ENCODE peak calls at places on chromosomes 4 and X, in five cellular contexts. One of them, this sample, is unnamed.
A peak's percentile ranks its signal among the peaks of the same experiment; 100 is the strongest.

GRCh38 chrX:30612250-30612655 is 34.7 kb upstream of the TASL start:
- DNase-seq in GM13976: no peak
- DNase-seq in lower leg skin: no peak
- DNase-seq in CD8-positive, alpha-beta T cell: no peak
- DNase-seq in CD4-positive, alpha-beta T cell: no peak
- DNase-seq in this sample: no peak

GRCh38 chr4:114561590-114561989 is 37.0 kb upstream of the UGT8 start:
- DNase-seq in CD8-positive, alpha-beta T cell: no peak
- DNase-seq in lower leg skin: no peak
- DNase-seq in GM13976: no peak
- DNase-seq in CD4-positive, alpha-beta T cell: no peak
- DNase-seq in this sample: no peak

GRCh38 chr4:189143255-189143654 is 797.4 kb upstream of the FRG1 start:
- DNase-seq in CD8-positive, alpha-beta T cell: no peak
- DNase-seq in lower leg skin: no peak
- DNase-seq in GM13976: no peak
- DNase-seq in CD4-positive, alpha-beta T cell: no peak
- DNase-seq in this sample: no peak

GRCh38 chr4:149549911-149550310 is 265.7 kb downstream of the IQCM start:
- DNase-seq in CD4-positive, alpha-beta T cell: no peak
- DNase-seq in CD8-positive, alpha-beta T cell: no peak
- DNase-seq in GM13976: no peak
- DNase-seq in lower leg skin: no peak
- DNase-seq in this sample: no peak

GRCh38 chrX:27008486-27008885 is 454.7 kb downstream of the PPP4R3C start:
- DNase-seq in lower leg skin: no peak
- DNase-seq in CD8-positive, alpha-beta T cell: no peak
- DNase-seq in GM13976: no peak
- DNase-seq in CD4-positive, alpha-beta T cell: no peak
- DNase-seq in this sample: no peak

GRCh38 chr4:53929311-53929710 is 135.1 kb downstream of the CHIC2 start:
- DNase-seq in GM13976: no peak
- DNase-seq in lower leg skin: no peak
- DNase-seq in CD8-positive, alpha-beta T cell: no peak
- DNase-seq in CD4-positive, alpha-beta T cell: no peak
- DNase-seq in this sample: no peak

GRCh38 chr4:94595880-94596483 is 144.2 kb downstream of the PDLIM5 start:
- DNase-seq in CD8-positive, alpha-beta T cell: no peak
- DNase-seq in lower leg skin: no peak
- DNase-seq in GM13976: peak; percentile 48
- DNase-seq in CD4-positive, alpha-beta T cell: no peak
- DNase-seq in this sample: no peak

GRCh38 chr4:3217266-3217665 is 31.7 kb upstream of the MSANTD1 start:
- DNase-seq in CD4-positive, alpha-beta T cell: no peak
- DNase-seq in GM13976: no peak
- DNase-seq in CD8-positive, alpha-beta T cell: no peak
- DNase-seq in lower leg skin: no peak
- DNase-seq in this sample: no peak

GRCh38 chrX:120022763-120023162 is 54.7 kb downstream of the RHOXF2B start:
- DNase-seq in CD8-positive, alpha-beta T cell: no peak
- DNase-seq in CD4-positive, alpha-beta T cell: no peak
- DNase-seq in GM13976: no peak
- DNase-seq in lower leg skin: no peak
- DNase-seq in this sample: no peak

GRCh38 chr4:76620723-76621463 is 185.9 kb downstream of the SHROOM3 start:
- DNase-seq in GM13976: no peak
- DNase-seq in CD8-positive, alpha-beta T cell: no peak
- DNase-seq in lower leg skin: no peak
- DNase-seq in CD4-positive, alpha-beta T cell: no peak
- DNase-seq in this sample: no peak

GRCh38 chr4:688695-689497 is at the start of gene SLC49A3:
- DNase-seq in CD4-positive, alpha-beta T cell: no peak
- DNase-seq in CD8-positive, alpha-beta T cell: no peak
- DNase-seq in GM13976: peak; percentile 69
- DNase-seq in lower leg skin: no peak
- DNase-seq in this sample: no peak

GRCh38 chr4:4651811-4652609 is 110.2 kb upstream of the STX18 start:
- DNase-seq in CD8-positive, alpha-beta T cell: no peak
- DNase-seq in GM13976: no peak
- DNase-seq in CD4-positive, alpha-beta T cell: no peak
- DNase-seq in lower leg skin: no peak
- DNase-seq in this sample: no peak

GRCh38 chr4:127777487-127777886 is 4.6 kb upstream of the HSPA4L start:
- DNase-seq in CD8-positive, alpha-beta T cell: no peak
- DNase-seq in GM13976: no peak
- DNase-seq in CD4-positive, alpha-beta T cell: no peak
- DNase-seq in lower leg skin: no peak
- DNase-seq in this sample: no peak

GRCh38 chr4:126223784-126224407 is 909.1 kb downstream of the FAT4 start:
- DNase-seq in CD4-positive, alpha-beta T cell: no peak
- DNase-seq in CD8-positive, alpha-beta T cell: no peak
- DNase-seq in lower leg skin: no peak
- DNase-seq in GM13976: no peak
- DNase-seq in this sample: no peak

GRCh38 chr4:179145746-179146530 is 1703.7 kb upstream of the AGA start:
- DNase-seq in CD4-positive, alpha-beta T cell: no peak
- DNase-seq in lower leg skin: no peak
- DNase-seq in GM13976: no peak
- DNase-seq in CD8-positive, alpha-beta T cell: no peak
- DNase-seq in this sample: no peak

GRCh38 chrX:29113221-29113620 is 526.0 kb downstream of the IL1RAPL1 start:
- DNase-seq in CD8-positive, alpha-beta T cell: no peak
- DNase-seq in lower leg skin: no peak
- DNase-seq in GM13976: no peak
- DNase-seq in CD4-positive, alpha-beta T cell: no peak
- DNase-seq in this sample: no peak

GRCh38 chr4:78120144-78120880 is 63.2 kb downstream of the FRAS1 start:
- DNase-seq in CD8-positive, alpha-beta T cell: no peak
- DNase-seq in GM13976: no peak
- DNase-seq in lower leg skin: no peak
- DNase-seq in CD4-positive, alpha-beta T cell: no peak
- DNase-seq in this sample: no peak

GRCh38 chrX:153416781-153417180 is 5.5 kb downstream of the ZFP92 start:
- DNase-seq in CD8-positive, alpha-beta T cell: no peak
- DNase-seq in lower leg skin: no peak
- DNase-seq in GM13976: no peak
- DNase-seq in CD4-positive, alpha-beta T cell: no peak
- DNase-seq in this sample: no peak

GRCh38 chr4:104424368-104424921 is 70.2 kb downstream of the CXXC4 start:
- DNase-seq in CD4-positive, alpha-beta T cell: no peak
- DNase-seq in lower leg skin: no peak
- DNase-seq in CD8-positive, alpha-beta T cell: no peak
- DNase-seq in GM13976: no peak
- DNase-seq in this sample: no peak

GRCh38 chr4:182556576-182556975 is 313.4 kb downstream of the TENM3 start:
- DNase-seq in CD4-positive, alpha-beta T cell: no peak
- DNase-seq in GM13976: no peak
- DNase-seq in CD8-positive, alpha-beta T cell: no peak
- DNase-seq in lower leg skin: no peak
- DNase-seq in this sample: no peak

GRCh38 chrX:31333181-31333831 is 261.5 kb upstream of the FTHL17 start:
- DNase-seq in CD8-positive, alpha-beta T cell: no peak
- DNase-seq in CD4-positive, alpha-beta T cell: no peak
- DNase-seq in GM13976: no peak
- DNase-seq in lower leg skin: no peak
- DNase-seq in this sample: no peak

GRCh38 chrX:108036298-108036973 is 8.4 kb upstream of the VSIG1 start:
- DNase-seq in lower leg skin: no peak
- DNase-seq in CD8-positive, alpha-beta T cell: no peak
- DNase-seq in CD4-positive, alpha-beta T cell: no peak
- DNase-seq in GM13976: no peak
- DNase-seq in this sample: no peak

GRCh38 chr4:107757860-107758476 is 37.9 kb upstream of the PAPSS1 start:
- DNase-seq in CD8-positive, alpha-beta T cell: no peak
- DNase-seq in lower leg skin: no peak
- DNase-seq in CD4-positive, alpha-beta T cell: no peak
- DNase-seq in GM13976: no peak
- DNase-seq in this sample: no peak

GRCh38 chr4:121428721-121429120 is 47.9 kb upstream of the QRFPR start:
- DNase-seq in GM13976: no peak
- DNase-seq in lower leg skin: no peak
- DNase-seq in CD8-positive, alpha-beta T cell: no peak
- DNase-seq in CD4-positive, alpha-beta T cell: no peak
- DNase-seq in this sample: no peak

GRCh38 chr4:131381055-131381454 is 1768.0 kb upstream of the PCDH10 start:
- DNase-seq in CD8-positive, alpha-beta T cell: no peak
- DNase-seq in GM13976: no peak
- DNase-seq in CD4-positive, alpha-beta T cell: no peak
- DNase-seq in lower leg skin: no peak
- DNase-seq in this sample: no peak

GRCh38 chr4:89492476-89493110 is 185.0 kb upstream of the GPRIN3 start:
- DNase-seq in lower leg skin: no peak
- DNase-seq in CD4-positive, alpha-beta T cell: no peak
- DNase-seq in CD8-positive, alpha-beta T cell: no peak
- DNase-seq in GM13976: no peak
- DNase-seq in this sample: no peak

GRCh38 chr4:89493367-89493766 is 185.8 kb upstream of the GPRIN3 start:
- DNase-seq in CD8-positive, alpha-beta T cell: no peak
- DNase-seq in GM13976: no peak
- DNase-seq in CD4-positive, alpha-beta T cell: no peak
- DNase-seq in lower leg skin: no peak
- DNase-seq in this sample: no peak

GRCh38 chr4:89496851-89497250 is 189.3 kb upstream of the GPRIN3 start:
- DNase-seq in lower leg skin: no peak
- DNase-seq in CD8-positive, alpha-beta T cell: no peak
- DNase-seq in CD4-positive, alpha-beta T cell: no peak
- DNase-seq in GM13976: no peak
- DNase-seq in this sample: no peak

GRCh38 chr4:89491731-89492235 is 184.2 kb upstream of the GPRIN3 start:
- DNase-seq in CD8-positive, alpha-beta T cell: no peak
- DNase-seq in CD4-positive, alpha-beta T cell: no peak
- DNase-seq in lower leg skin: no peak
- DNase-seq in GM13976: no peak
- DNase-seq in this sample: no peak

GRCh38 chr4:89497517-89498308 is 190.1 kb upstream of the GPRIN3 start:
- DNase-seq in CD8-positive, alpha-beta T cell: no peak
- DNase-seq in lower leg skin: no peak
- DNase-seq in CD4-positive, alpha-beta T cell: no peak
- DNase-seq in GM13976: no peak
- DNase-seq in this sample: no peak
- TF ChIP-seq CTCF in CD8-positive, alpha-beta T cell: no peak
- TF ChIP-seq CTCF in lower leg skin: no peak
- TF ChIP-seq CTCF in CD4-positive, alpha-beta T cell: no peak
- TF ChIP-seq CTCF in GM13976: no peak
- TF ChIP-seq CTCF in this sample: no peak

GRCh38 chr4:184727430-184727829 is 6.5 kb downstream of the CENPU start:
- DNase-seq in lower leg skin: no peak
- DNase-seq in GM13976: no peak
- DNase-seq in CD4-positive, alpha-beta T cell: no peak
- DNase-seq in CD8-positive, alpha-beta T cell: no peak
- DNase-seq in this sample: no peak
- TF ChIP-seq CTCF in lower leg skin: no peak
- TF ChIP-seq CTCF in GM13976: no peak
- TF ChIP-seq CTCF in CD4-positive, alpha-beta T cell: no peak
- TF ChIP-seq CTCF in CD8-positive, alpha-beta T cell: no peak
- TF ChIP-seq CTCF in this sample: no peak

GRCh38 chr4:176357359-176358082 is 37.8 kb downstream of the SPCS3 start:
- DNase-seq in GM13976: peak; percentile 53
- DNase-seq in CD8-positive, alpha-beta T cell: no peak
- DNase-seq in CD4-positive, alpha-beta T cell: no peak
- DNase-seq in lower leg skin: no peak
- DNase-seq in this sample: no peak

GRCh38 chr4:176359590-176359989 is 39.8 kb downstream of the SPCS3 start:
- DNase-seq in CD4-positive, alpha-beta T cell: no peak
- DNase-seq in lower leg skin: no peak
- DNase-seq in CD8-positive, alpha-beta T cell: no peak
- DNase-seq in GM13976: no peak
- DNase-seq in this sample: no peak

GRCh38 chr4:176354884-176355283 is 35.1 kb downstream of the SPCS3 start:
- DNase-seq in GM13976: no peak
- DNase-seq in lower leg skin: no peak
- DNase-seq in CD8-positive, alpha-beta T cell: no peak
- DNase-seq in CD4-positive, alpha-beta T cell: no peak
- DNase-seq in this sample: no peak

GRCh38 chr4:176360446-176360845 is 40.7 kb downstream of the SPCS3 start:
- DNase-seq in GM13976: no peak
- DNase-seq in CD4-positive, alpha-beta T cell: no peak
- DNase-seq in CD8-positive, alpha-beta T cell: no peak
- DNase-seq in lower leg skin: no peak
- DNase-seq in this sample: no peak

DNA sequence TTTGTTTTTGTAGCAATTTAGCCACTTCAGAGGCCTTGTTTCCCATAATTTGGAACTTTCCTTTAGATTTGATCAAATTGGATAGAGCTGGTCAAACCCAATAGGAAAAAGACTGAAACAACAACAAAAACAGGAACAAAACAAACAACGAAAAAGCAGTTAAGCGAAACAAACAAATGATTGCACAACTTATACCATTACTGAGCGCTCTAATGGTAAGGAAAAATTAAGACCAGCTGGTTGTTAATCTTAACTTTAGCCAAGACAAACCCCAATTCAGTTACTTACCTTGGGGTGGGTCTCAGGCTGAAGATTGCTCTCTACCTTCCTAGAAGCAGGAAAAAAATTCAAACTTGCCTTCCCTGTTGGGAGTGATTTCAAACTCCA is 38.3 kb downstream of the SPCS3 start:
- DNase-seq in CD8-positive, alpha-beta T cell: no peak
- DNase-seq in CD4-positive, alpha-beta T cell: no peak
- DNase-seq in GM13976: no peak
- DNase-seq in lower leg skin: no peak
- DNase-seq in this sample: no peak
- TF ChIP-seq CTCF in CD8-positive, alpha-beta T cell: no peak
- TF ChIP-seq CTCF in CD4-positive, alpha-beta T cell: no peak
- TF ChIP-seq CTCF in GM13976: no peak
- TF ChIP-seq CTCF in lower leg skin: no peak
- TF ChIP-seq CTCF in this sample: no peak

GRCh38 chr4:154317600-154317999 is 174.0 kb downstream of the DCHS2 start:
- DNase-seq in lower leg skin: no peak
- DNase-seq in CD4-positive, alpha-beta T cell: no peak
- DNase-seq in CD8-positive, alpha-beta T cell: no peak
- DNase-seq in GM13976: no peak
- DNase-seq in this sample: no peak

GRCh38 chr4:154315741-154316140 is 175.9 kb downstream of the DCHS2 start:
- DNase-seq in GM13976: no peak
- DNase-seq in lower leg skin: no peak
- DNase-seq in CD4-positive, alpha-beta T cell: no peak
- DNase-seq in CD8-positive, alpha-beta T cell: no peak
- DNase-seq in this sample: no peak

GRCh38 chr4:154313004-154313587 is 178.5 kb downstream of the DCHS2 start:
- DNase-seq in CD8-positive, alpha-beta T cell: no peak
- DNase-seq in GM13976: no peak
- DNase-seq in lower leg skin: no peak
- DNase-seq in CD4-positive, alpha-beta T cell: no peak
- DNase-seq in this sample: no peak

GRCh38 chr4:154312246-154312645 is 179.4 kb downstream of the DCHS2 start:
- DNase-seq in CD4-positive, alpha-beta T cell: no peak
- DNase-seq in CD8-positive, alpha-beta T cell: no peak
- DNase-seq in GM13976: no peak
- DNase-seq in lower leg skin: no peak
- DNase-seq in this sample: no peak

DNA sequence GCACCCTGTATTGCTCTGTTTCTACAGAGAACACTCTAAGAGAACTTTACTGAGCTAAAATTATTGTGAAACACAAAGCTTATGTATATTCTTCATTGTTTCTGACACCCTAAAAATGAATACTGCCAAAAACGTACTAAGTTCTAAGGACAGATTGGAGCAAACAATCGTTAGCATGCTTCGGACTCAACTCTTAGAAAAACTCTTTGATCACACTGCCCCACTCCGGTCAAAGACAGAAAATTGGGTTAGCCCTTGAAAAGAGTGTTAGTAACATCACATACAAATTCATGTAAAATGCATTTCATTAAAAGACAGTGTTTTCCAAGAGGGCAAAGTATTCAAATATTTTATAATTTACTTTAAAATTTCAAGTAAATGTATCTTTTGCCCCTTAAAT is 177.4 kb downstream of the DCHS2 start:
- DNase-seq in lower leg skin: no peak
- DNase-seq in GM13976: no peak
- DNase-seq in CD4-positive, alpha-beta T cell: no peak
- DNase-seq in CD8-positive, alpha-beta T cell: no peak
- DNase-seq in this sample: no peak
- TF ChIP-seq CTCF in lower leg skin: no peak
- TF ChIP-seq CTCF in GM13976: no peak
- TF ChIP-seq CTCF in CD4-positive, alpha-beta T cell: no peak
- TF ChIP-seq CTCF in CD8-positive, alpha-beta T cell: no peak
- TF ChIP-seq CTCF in this sample: no peak

This sample was measured in omental fat pad.